ENCODE peak calls at places on chromosome 7, in seven cellular contexts. One of them, this sample, is unnamed.

GRCh38 chr7:149729983-149730801 is 43.2 kb downstream of the ZNF467 start:
- DNase-seq in cardiac fibroblast: no peak
- DNase-seq in GM13977: no peak
- DNase-seq in stimulated activated CD4-positive, alpha-beta T cell treated with anti-CD3 and anti-CD28 coated beads, Interleukin-4, amount 100 ng/mL, for 1 hour: no peak
- DNase-seq in cardiac muscle cell: no peak
- DNase-seq in tibial artery: peak; percentile 62
- DNase-seq in germinal center: no peak
- DNase-seq in this sample: no peak

GRCh38 chr7:155205368-155206285 is 92.1 kb upstream of the INSIG1 start:
- DNase-seq in GM13977: peak; percentile 91
- DNase-seq in cardiac muscle cell: peak; percentile 92
- DNase-seq in tibial artery: peak; percentile 91
- DNase-seq in stimulated activated CD4-positive, alpha-beta T cell treated with anti-CD3 and anti-CD28 coated beads, Interleukin-4, amount 100 ng/mL, for 1 hour: peak; percentile 91
- DNase-seq in germinal center: peak; percentile 92
- DNase-seq in cardiac fibroblast: peak; percentile 98
- DNase-seq in this sample: peak; percentile 95

GRCh38 chr7:32117837-32118236 is 47.6 kb upstream of the PDE1C start:
- DNase-seq in GM13977: no peak
- DNase-seq in germinal center: no peak
- DNase-seq in cardiac fibroblast: no peak
- DNase-seq in tibial artery: no peak
- DNase-seq in stimulated activated CD4-positive, alpha-beta T cell treated with anti-CD3 and anti-CD28 coated beads, Interleukin-4, amount 100 ng/mL, for 1 hour: no peak
- DNase-seq in cardiac muscle cell: peak; percentile 5
- DNase-seq in this sample: no peak

GRCh38 chr7:23598321-23598720 is 1.1 kb downstream of the CCDC126 start:
- DNase-seq in stimulated activated CD4-positive, alpha-beta T cell treated with anti-CD3 and anti-CD28 coated beads, Interleukin-4, amount 100 ng/mL, for 1 hour: no peak
- DNase-seq in cardiac fibroblast: peak; percentile 10
- DNase-seq in GM13977: no peak
- DNase-seq in tibial artery: no peak
- DNase-seq in cardiac muscle cell: no peak
- DNase-seq in germinal center: no peak
- DNase-seq in this sample: no peak

GRCh38 chr7:22429386-22429785 is 70.6 kb downstream of the STEAP1B start:
- DNase-seq in cardiac muscle cell: no peak
- DNase-seq in stimulated activated CD4-positive, alpha-beta T cell treated with anti-CD3 and anti-CD28 coated beads, Interleukin-4, amount 100 ng/mL, for 1 hour: no peak
- DNase-seq in tibial artery: no peak
- DNase-seq in germinal center: no peak
- DNase-seq in cardiac fibroblast: peak; percentile 27
- DNase-seq in GM13977: no peak
- DNase-seq in this sample: no peak

GRCh38 chr7:143375298-143376034 is 5.7 kb upstream of the ZYX start:
- DNase-seq in cardiac muscle cell: peak; percentile 3
- DNase-seq in stimulated activated CD4-positive, alpha-beta T cell treated with anti-CD3 and anti-CD28 coated beads, Interleukin-4, amount 100 ng/mL, for 1 hour: no peak
- DNase-seq in tibial artery: no peak
- DNase-seq in GM13977: no peak
- DNase-seq in cardiac fibroblast: peak; percentile 18
- DNase-seq in germinal center: no peak
- DNase-seq in this sample: no peak

GRCh38 chr7:151936207-151936606 is 20.0 kb upstream of the GALNTL5 start:
- DNase-seq in tibial artery: no peak
- DNase-seq in GM13977: peak; percentile 46
- DNase-seq in germinal center: peak; percentile 76
- DNase-seq in cardiac muscle cell: no peak
- DNase-seq in stimulated activated CD4-positive, alpha-beta T cell treated with anti-CD3 and anti-CD28 coated beads, Interleukin-4, amount 100 ng/mL, for 1 hour: no peak
- DNase-seq in cardiac fibroblast: no peak
- DNase-seq in this sample: no peak

GRCh38 chr7:3028071-3028766 is 15.4 kb downstream of the CARD11 start:
- DNase-seq in germinal center: no peak
- DNase-seq in cardiac fibroblast: peak; percentile 80
- DNase-seq in GM13977: no peak
- DNase-seq in cardiac muscle cell: peak; percentile 29
- DNase-seq in tibial artery: peak; percentile 82
- DNase-seq in stimulated activated CD4-positive, alpha-beta T cell treated with anti-CD3 and anti-CD28 coated beads, Interleukin-4, amount 100 ng/mL, for 1 hour: peak; percentile 38
- DNase-seq in this sample: peak; percentile 77

GRCh38 chr7:26648429-26649015 is 215.9 kb downstream of the SKAP2 start:
- DNase-seq in cardiac muscle cell: peak; percentile 14
- DNase-seq in tibial artery: no peak
- DNase-seq in GM13977: no peak
- DNase-seq in cardiac fibroblast: peak; percentile 40
- DNase-seq in stimulated activated CD4-positive, alpha-beta T cell treated with anti-CD3 and anti-CD28 coated beads, Interleukin-4, amount 100 ng/mL, for 1 hour: no peak
- DNase-seq in germinal center: no peak
- DNase-seq in this sample: no peak

GRCh38 chr7:137950967-137951366 is 50.9 kb downstream of the CREB3L2 start:
- DNase-seq in cardiac muscle cell: no peak
- DNase-seq in GM13977: no peak
- DNase-seq in tibial artery: no peak
- DNase-seq in stimulated activated CD4-positive, alpha-beta T cell treated with anti-CD3 and anti-CD28 coated beads, Interleukin-4, amount 100 ng/mL, for 1 hour: no peak
- DNase-seq in germinal center: no peak
- DNase-seq in cardiac fibroblast: no peak
- DNase-seq in this sample: no peak

GRCh38 chr7:137727413-137727812 is 119.4 kb downstream of the DGKI start:
- DNase-seq in germinal center: no peak
- DNase-seq in stimulated activated CD4-positive, alpha-beta T cell treated with anti-CD3 and anti-CD28 coated beads, Interleukin-4, amount 100 ng/mL, for 1 hour: no peak
- DNase-seq in GM13977: no peak
- DNase-seq in cardiac fibroblast: no peak
- DNase-seq in cardiac muscle cell: no peak
- DNase-seq in tibial artery: no peak
- DNase-seq in this sample: no peak

GRCh38 chr7:115232041-115232440 is 310.1 kb downstream of the MDFIC start:
- DNase-seq in cardiac muscle cell: peak; percentile 13
- DNase-seq in stimulated activated CD4-positive, alpha-beta T cell treated with anti-CD3 and anti-CD28 coated beads, Interleukin-4, amount 100 ng/mL, for 1 hour: no peak
- DNase-seq in GM13977: no peak
- DNase-seq in cardiac fibroblast: peak; percentile 22
- DNase-seq in germinal center: no peak
- DNase-seq in tibial artery: no peak
- DNase-seq in this sample: no peak

GRCh38 chr7:150665882-150666281 is 19.6 kb upstream of the GIMAP2 start:
- DNase-seq in cardiac muscle cell: no peak
- DNase-seq in germinal center: no peak
- DNase-seq in stimulated activated CD4-positive, alpha-beta T cell treated with anti-CD3 and anti-CD28 coated beads, Interleukin-4, amount 100 ng/mL, for 1 hour: no peak
- DNase-seq in cardiac fibroblast: no peak
- DNase-seq in GM13977: no peak
- DNase-seq in tibial artery: no peak
- DNase-seq in this sample: no peak

GRCh38 chr7:2193120-2193519 is 39.6 kb downstream of the MAD1L1 start:
- DNase-seq in cardiac fibroblast: no peak
- DNase-seq in tibial artery: peak; percentile 62
- DNase-seq in GM13977: no peak
- DNase-seq in germinal center: no peak
- DNase-seq in cardiac muscle cell: no peak
- DNase-seq in stimulated activated CD4-positive, alpha-beta T cell treated with anti-CD3 and anti-CD28 coated beads, Interleukin-4, amount 100 ng/mL, for 1 hour: no peak
- DNase-seq in this sample: peak; percentile 82

GRCh38 chr7:84102213-84102612 is 92.4 kb downstream of the SEMA3A start:
- DNase-seq in GM13977: no peak
- DNase-seq in cardiac muscle cell: peak; percentile 67
- DNase-seq in stimulated activated CD4-positive, alpha-beta T cell treated with anti-CD3 and anti-CD28 coated beads, Interleukin-4, amount 100 ng/mL, for 1 hour: no peak
- DNase-seq in germinal center: no peak
- DNase-seq in tibial artery: no peak
- DNase-seq in cardiac fibroblast: peak; percentile 66
- DNase-seq in this sample: no peak

GRCh38 chr7:103687981-103688380 is 242.0 kb upstream of the SLC26A5 start:
- DNase-seq in stimulated activated CD4-positive, alpha-beta T cell treated with anti-CD3 and anti-CD28 coated beads, Interleukin-4, amount 100 ng/mL, for 1 hour: no peak
- DNase-seq in cardiac fibroblast: no peak
- DNase-seq in germinal center: no peak
- DNase-seq in GM13977: no peak
- DNase-seq in tibial artery: no peak
- DNase-seq in cardiac muscle cell: no peak
- DNase-seq in this sample: no peak

GRCh38 chr7:149781921-149782320 is 8.5 kb upstream of the ZNF467 start:
- DNase-seq in cardiac fibroblast: no peak
- DNase-seq in germinal center: no peak
- DNase-seq in GM13977: no peak
- DNase-seq in tibial artery: no peak
- DNase-seq in cardiac muscle cell: no peak
- DNase-seq in stimulated activated CD4-positive, alpha-beta T cell treated with anti-CD3 and anti-CD28 coated beads, Interleukin-4, amount 100 ng/mL, for 1 hour: no peak
- DNase-seq in this sample: no peak

GRCh38 chr7:99504281-99504602 is 220 bp upstream of the ZKSCAN5 start:
- DNase-seq in tibial artery: no peak
- DNase-seq in cardiac muscle cell: no peak
- DNase-seq in germinal center: no peak
- DNase-seq in GM13977: no peak
- DNase-seq in cardiac fibroblast: no peak
- DNase-seq in stimulated activated CD4-positive, alpha-beta T cell treated with anti-CD3 and anti-CD28 coated beads, Interleukin-4, amount 100 ng/mL, for 1 hour: no peak
- DNase-seq in this sample: no peak

GRCh38 chr7:17474724-17475344 is 176.4 kb downstream of the AHR start:
- DNase-seq in germinal center: peak; percentile 45
- DNase-seq in cardiac fibroblast: no peak
- DNase-seq in cardiac muscle cell: no peak
- DNase-seq in stimulated activated CD4-positive, alpha-beta T cell treated with anti-CD3 and anti-CD28 coated beads, Interleukin-4, amount 100 ng/mL, for 1 hour: no peak
- DNase-seq in GM13977: no peak
- DNase-seq in tibial artery: no peak
- DNase-seq in this sample: no peak

GRCh38 chr7:101635484-101635883 is 6.4 kb upstream of the MYL10 start:
- DNase-seq in germinal center: no peak
- DNase-seq in cardiac fibroblast: no peak
- DNase-seq in cardiac muscle cell: no peak
- DNase-seq in stimulated activated CD4-positive, alpha-beta T cell treated with anti-CD3 and anti-CD28 coated beads, Interleukin-4, amount 100 ng/mL, for 1 hour: no peak
- DNase-seq in GM13977: no peak
- DNase-seq in tibial artery: no peak
- DNase-seq in this sample: no peak

GRCh38 chr7:140062118-140062527 is 628 bp downstream of the PARP12 start:
- DNase-seq in stimulated activated CD4-positive, alpha-beta T cell treated with anti-CD3 and anti-CD28 coated beads, Interleukin-4, amount 100 ng/mL, for 1 hour: peak; percentile 50
- DNase-seq in cardiac fibroblast: peak; percentile 8
- DNase-seq in germinal center: peak; percentile 61
- DNase-seq in GM13977: peak; percentile 65
- DNase-seq in tibial artery: no peak
- DNase-seq in cardiac muscle cell: peak; percentile 9
- DNase-seq in this sample: no peak

GRCh38 chr7:2516194-2516555 is 3.4 kb upstream of the LFNG start:
- DNase-seq in GM13977: no peak
- DNase-seq in tibial artery: no peak
- DNase-seq in stimulated activated CD4-positive, alpha-beta T cell treated with anti-CD3 and anti-CD28 coated beads, Interleukin-4, amount 100 ng/mL, for 1 hour: no peak
- DNase-seq in germinal center: no peak
- DNase-seq in cardiac fibroblast: peak; percentile 34
- DNase-seq in cardiac muscle cell: no peak
- DNase-seq in this sample: no peak

GRCh38 chr7:84647797-84648762 is 453.5 kb upstream of the SEMA3A start:
- DNase-seq in germinal center: no peak
- DNase-seq in stimulated activated CD4-positive, alpha-beta T cell treated with anti-CD3 and anti-CD28 coated beads, Interleukin-4, amount 100 ng/mL, for 1 hour: no peak
- DNase-seq in cardiac muscle cell: peak; percentile 80
- DNase-seq in GM13977: no peak
- DNase-seq in tibial artery: no peak
- DNase-seq in cardiac fibroblast: peak; percentile 89
- DNase-seq in this sample: no peak

GRCh38 chr7:158252081-158252836 is 335.4 kb downstream of the PTPRN2 start:
- DNase-seq in GM13977: no peak
- DNase-seq in tibial artery: peak; percentile 38
- DNase-seq in germinal center: no peak
- DNase-seq in cardiac fibroblast: no peak
- DNase-seq in cardiac muscle cell: no peak
- DNase-seq in stimulated activated CD4-positive, alpha-beta T cell treated with anti-CD3 and anti-CD28 coated beads, Interleukin-4, amount 100 ng/mL, for 1 hour: no peak
- DNase-seq in this sample: peak; percentile 79

GRCh38 chr7:107632466-107632865 is 28.2 kb upstream of the SLC26A4 start:
- DNase-seq in stimulated activated CD4-positive, alpha-beta T cell treated with anti-CD3 and anti-CD28 coated beads, Interleukin-4, amount 100 ng/mL, for 1 hour: no peak
- DNase-seq in tibial artery: no peak
- DNase-seq in cardiac fibroblast: no peak
- DNase-seq in cardiac muscle cell: no peak
- DNase-seq in GM13977: no peak
- DNase-seq in germinal center: no peak
- DNase-seq in this sample: no peak

GRCh38 chr7:109318146-109318545 is 748.5 kb downstream of the DNAJB9 start:
- DNase-seq in cardiac fibroblast: no peak
- DNase-seq in GM13977: no peak
- DNase-seq in cardiac muscle cell: no peak
- DNase-seq in germinal center: no peak
- DNase-seq in stimulated activated CD4-positive, alpha-beta T cell treated with anti-CD3 and anti-CD28 coated beads, Interleukin-4, amount 100 ng/mL, for 1 hour: no peak
- DNase-seq in tibial artery: no peak
- DNase-seq in this sample: no peak

GRCh38 chr7:27808626-27809025 is 68.7 kb downstream of the TAX1BP1 start:
- DNase-seq in stimulated activated CD4-positive, alpha-beta T cell treated with anti-CD3 and anti-CD28 coated beads, Interleukin-4, amount 100 ng/mL, for 1 hour: no peak
- DNase-seq in germinal center: no peak
- DNase-seq in tibial artery: no peak
- DNase-seq in cardiac fibroblast: peak; percentile 76
- DNase-seq in GM13977: no peak
- DNase-seq in cardiac muscle cell: peak; percentile 76
- DNase-seq in this sample: no peak

GRCh38 chr7:41689815-41690214 is 13.1 kb downstream of the INHBA start:
- DNase-seq in cardiac fibroblast: no peak
- DNase-seq in germinal center: no peak
- DNase-seq in stimulated activated CD4-positive, alpha-beta T cell treated with anti-CD3 and anti-CD28 coated beads, Interleukin-4, amount 100 ng/mL, for 1 hour: no peak
- DNase-seq in GM13977: no peak
- DNase-seq in tibial artery: no peak
- DNase-seq in cardiac muscle cell: no peak
- DNase-seq in this sample: no peak